ENCODE peak calls at places on chromosomes 12 and 14, in seven cellular contexts. One of them, this sample, is unnamed.

GRCh38 chr12:32106153-32106516 is 512 bp upstream of the BICD1 start:
- DNase-seq in LoVo: no peak
- DNase-seq in fibroblast of lung: no peak
- DNase-seq in HS-5: no peak
- DNase-seq in kidney: no peak
- DNase-seq in activated T-cell treated with anti-CD3 and anti-CD28 coated beads, Interleukin-2, amount 50 U/mL, for 4 hours: peak; percentile 4
- DNase-seq in stimulated activated CD8-positive, alpha-beta memory T cell treated with anti-CD3 and anti-CD28 coated beads, Interleukin-12 subunit alpha, Interleukin-12 subunit beta, amount 100 ng/mL, for 4 hours: no peak
- DNase-seq in this sample: no peak

GRCh38 chr14:22319526-22320352 is 269.3 kb downstream of the DAD1 start:
- DNase-seq in LoVo: peak; percentile 57
- DNase-seq in fibroblast of lung: peak; percentile 53
- DNase-seq in HS-5: no peak
- DNase-seq in kidney: no peak
- DNase-seq in activated T-cell treated with anti-CD3 and anti-CD28 coated beads, Interleukin-2, amount 50 U/mL, for 4 hours: peak; percentile 7
- DNase-seq in stimulated activated CD8-positive, alpha-beta memory T cell treated with anti-CD3 and anti-CD28 coated beads, Interleukin-12 subunit alpha, Interleukin-12 subunit beta, amount 100 ng/mL, for 4 hours: no peak
- DNase-seq in this sample: peak; percentile 39

GRCh38 chr14:37903561-37904191 is 304.0 kb upstream of the SSTR1 start:
- DNase-seq in LoVo: peak; percentile 50
- DNase-seq in fibroblast of lung: peak; percentile 34
- DNase-seq in HS-5: no peak
- DNase-seq in kidney: no peak
- DNase-seq in activated T-cell treated with anti-CD3 and anti-CD28 coated beads, Interleukin-2, amount 50 U/mL, for 4 hours: no peak
- DNase-seq in stimulated activated CD8-positive, alpha-beta memory T cell treated with anti-CD3 and anti-CD28 coated beads, Interleukin-12 subunit alpha, Interleukin-12 subunit beta, amount 100 ng/mL, for 4 hours: no peak
- DNase-seq in this sample: peak; percentile 67

GRCh38 chr12:89883630-89884364 is 175.2 kb upstream of the ATP2B1 start:
- DNase-seq in LoVo: no peak
- DNase-seq in fibroblast of lung: peak; percentile 54
- DNase-seq in HS-5: no peak
- DNase-seq in kidney: no peak
- DNase-seq in activated T-cell treated with anti-CD3 and anti-CD28 coated beads, Interleukin-2, amount 50 U/mL, for 4 hours: no peak
- DNase-seq in stimulated activated CD8-positive, alpha-beta memory T cell treated with anti-CD3 and anti-CD28 coated beads, Interleukin-12 subunit alpha, Interleukin-12 subunit beta, amount 100 ng/mL, for 4 hours: no peak
- DNase-seq in this sample: peak; percentile 84

GRCh38 chr12:118682656-118683055 is 298.7 kb upstream of the SRRM4 start:
- DNase-seq in LoVo: no peak
- DNase-seq in fibroblast of lung: no peak
- DNase-seq in HS-5: no peak
- DNase-seq in kidney: no peak
- DNase-seq in activated T-cell treated with anti-CD3 and anti-CD28 coated beads, Interleukin-2, amount 50 U/mL, for 4 hours: no peak
- DNase-seq in stimulated activated CD8-positive, alpha-beta memory T cell treated with anti-CD3 and anti-CD28 coated beads, Interleukin-12 subunit alpha, Interleukin-12 subunit beta, amount 100 ng/mL, for 4 hours: no peak
- DNase-seq in this sample: no peak

GRCh38 chr12:51458635-51459034 is 34.0 kb downstream of the SLC4A8 start:
- DNase-seq in LoVo: no peak
- DNase-seq in fibroblast of lung: no peak
- DNase-seq in HS-5: no peak
- DNase-seq in kidney: no peak
- DNase-seq in activated T-cell treated with anti-CD3 and anti-CD28 coated beads, Interleukin-2, amount 50 U/mL, for 4 hours: no peak
- DNase-seq in stimulated activated CD8-positive, alpha-beta memory T cell treated with anti-CD3 and anti-CD28 coated beads, Interleukin-12 subunit alpha, Interleukin-12 subunit beta, amount 100 ng/mL, for 4 hours: no peak
- DNase-seq in this sample: no peak

GRCh38 chr12:26471560-26471959 is 276.2 kb downstream of the SSPN start:
- DNase-seq in LoVo: no peak
- DNase-seq in fibroblast of lung: peak; percentile 70
- DNase-seq in HS-5: no peak
- DNase-seq in kidney: no peak
- DNase-seq in activated T-cell treated with anti-CD3 and anti-CD28 coated beads, Interleukin-2, amount 50 U/mL, for 4 hours: no peak
- DNase-seq in stimulated activated CD8-positive, alpha-beta memory T cell treated with anti-CD3 and anti-CD28 coated beads, Interleukin-12 subunit alpha, Interleukin-12 subunit beta, amount 100 ng/mL, for 4 hours: no peak
- DNase-seq in this sample: no peak

GRCh38 chr12:14390449-14390848 is 25.0 kb downstream of the ATF7IP start:
- DNase-seq in LoVo: no peak
- DNase-seq in fibroblast of lung: no peak
- DNase-seq in HS-5: no peak
- DNase-seq in kidney: no peak
- DNase-seq in activated T-cell treated with anti-CD3 and anti-CD28 coated beads, Interleukin-2, amount 50 U/mL, for 4 hours: no peak
- DNase-seq in stimulated activated CD8-positive, alpha-beta memory T cell treated with anti-CD3 and anti-CD28 coated beads, Interleukin-12 subunit alpha, Interleukin-12 subunit beta, amount 100 ng/mL, for 4 hours: no peak
- DNase-seq in this sample: no peak

GRCh38 chr12:4910502-4911315 is 1.0 kb downstream of the KCNA1 start:
- DNase-seq in LoVo: no peak
- DNase-seq in fibroblast of lung: no peak
- DNase-seq in HS-5: no peak
- DNase-seq in kidney: no peak
- DNase-seq in activated T-cell treated with anti-CD3 and anti-CD28 coated beads, Interleukin-2, amount 50 U/mL, for 4 hours: no peak
- DNase-seq in stimulated activated CD8-positive, alpha-beta memory T cell treated with anti-CD3 and anti-CD28 coated beads, Interleukin-12 subunit alpha, Interleukin-12 subunit beta, amount 100 ng/mL, for 4 hours: no peak
- DNase-seq in this sample: peak; percentile 39

GRCh38 chr12:85843606-85844325 is 7.6 kb upstream of the RASSF9 start:
- DNase-seq in LoVo: no peak
- DNase-seq in fibroblast of lung: no peak
- DNase-seq in HS-5: no peak
- DNase-seq in kidney: no peak
- DNase-seq in activated T-cell treated with anti-CD3 and anti-CD28 coated beads, Interleukin-2, amount 50 U/mL, for 4 hours: no peak
- DNase-seq in stimulated activated CD8-positive, alpha-beta memory T cell treated with anti-CD3 and anti-CD28 coated beads, Interleukin-12 subunit alpha, Interleukin-12 subunit beta, amount 100 ng/mL, for 4 hours: no peak
- DNase-seq in this sample: no peak

GRCh38 chr12:12384601-12385321 is 27.9 kb downstream of the BORCS5 start:
- DNase-seq in LoVo: no peak
- DNase-seq in fibroblast of lung: peak; percentile 32
- DNase-seq in HS-5: no peak
- DNase-seq in kidney: no peak
- DNase-seq in activated T-cell treated with anti-CD3 and anti-CD28 coated beads, Interleukin-2, amount 50 U/mL, for 4 hours: no peak
- DNase-seq in stimulated activated CD8-positive, alpha-beta memory T cell treated with anti-CD3 and anti-CD28 coated beads, Interleukin-12 subunit alpha, Interleukin-12 subunit beta, amount 100 ng/mL, for 4 hours: peak; percentile 15
- DNase-seq in this sample: peak; percentile 8

GRCh38 chr12:123942277-123942653 is 30.4 kb downstream of the CCDC92 start:
- DNase-seq in LoVo: no peak
- DNase-seq in fibroblast of lung: peak; percentile 89
- DNase-seq in HS-5: peak; percentile 62
- DNase-seq in kidney: no peak
- DNase-seq in activated T-cell treated with anti-CD3 and anti-CD28 coated beads, Interleukin-2, amount 50 U/mL, for 4 hours: no peak
- DNase-seq in stimulated activated CD8-positive, alpha-beta memory T cell treated with anti-CD3 and anti-CD28 coated beads, Interleukin-12 subunit alpha, Interleukin-12 subunit beta, amount 100 ng/mL, for 4 hours: no peak
- DNase-seq in this sample: no peak

GRCh38 chr14:70027785-70028428 is 148.7 kb downstream of the SMOC1 start:
- DNase-seq in LoVo: peak; percentile 47
- DNase-seq in fibroblast of lung: peak; percentile 10
- DNase-seq in HS-5: peak; percentile 2
- DNase-seq in kidney: peak; percentile 88
- DNase-seq in activated T-cell treated with anti-CD3 and anti-CD28 coated beads, Interleukin-2, amount 50 U/mL, for 4 hours: peak; percentile 44
- DNase-seq in stimulated activated CD8-positive, alpha-beta memory T cell treated with anti-CD3 and anti-CD28 coated beads, Interleukin-12 subunit alpha, Interleukin-12 subunit beta, amount 100 ng/mL, for 4 hours: peak; percentile 11
- DNase-seq in this sample: peak; percentile 37

GRCh38 chr14:59788176-59788575 is 82.4 kb downstream of the RTN1 start:
- DNase-seq in LoVo: no peak
- DNase-seq in fibroblast of lung: no peak
- DNase-seq in HS-5: no peak
- DNase-seq in kidney: no peak
- DNase-seq in activated T-cell treated with anti-CD3 and anti-CD28 coated beads, Interleukin-2, amount 50 U/mL, for 4 hours: no peak
- DNase-seq in stimulated activated CD8-positive, alpha-beta memory T cell treated with anti-CD3 and anti-CD28 coated beads, Interleukin-12 subunit alpha, Interleukin-12 subunit beta, amount 100 ng/mL, for 4 hours: no peak
- DNase-seq in this sample: peak; percentile 6

GRCh38 chr12:57983150-57983857 is 41.9 kb downstream of the ATP23 start:
- DNase-seq in LoVo: peak; percentile 46
- DNase-seq in fibroblast of lung: peak; percentile 46
- DNase-seq in HS-5: peak; percentile 29
- DNase-seq in kidney: no peak
- DNase-seq in activated T-cell treated with anti-CD3 and anti-CD28 coated beads, Interleukin-2, amount 50 U/mL, for 4 hours: no peak
- DNase-seq in stimulated activated CD8-positive, alpha-beta memory T cell treated with anti-CD3 and anti-CD28 coated beads, Interleukin-12 subunit alpha, Interleukin-12 subunit beta, amount 100 ng/mL, for 4 hours: no peak
- DNase-seq in this sample: peak; percentile 18

GRCh38 chr12:38691164-38691563 is 214.2 kb downstream of the CPNE8 start:
- DNase-seq in LoVo: no peak
- DNase-seq in fibroblast of lung: peak; percentile 22
- DNase-seq in HS-5: peak; percentile 11
- DNase-seq in kidney: no peak
- DNase-seq in activated T-cell treated with anti-CD3 and anti-CD28 coated beads, Interleukin-2, amount 50 U/mL, for 4 hours: no peak
- DNase-seq in stimulated activated CD8-positive, alpha-beta memory T cell treated with anti-CD3 and anti-CD28 coated beads, Interleukin-12 subunit alpha, Interleukin-12 subunit beta, amount 100 ng/mL, for 4 hours: no peak
- DNase-seq in this sample: no peak

GRCh38 chr14:69475194-69475818 is 9.2 kb upstream of the PLEKHD1 start:
- DNase-seq in LoVo: no peak
- DNase-seq in fibroblast of lung: peak; percentile 7
- DNase-seq in HS-5: no peak
- DNase-seq in kidney: no peak
- DNase-seq in activated T-cell treated with anti-CD3 and anti-CD28 coated beads, Interleukin-2, amount 50 U/mL, for 4 hours: no peak
- DNase-seq in stimulated activated CD8-positive, alpha-beta memory T cell treated with anti-CD3 and anti-CD28 coated beads, Interleukin-12 subunit alpha, Interleukin-12 subunit beta, amount 100 ng/mL, for 4 hours: no peak
- DNase-seq in this sample: peak; percentile 51

GRCh38 chr14:20781805-20782204 is 737 bp downstream of the RNASE6 start:
- DNase-seq in LoVo: no peak
- DNase-seq in fibroblast of lung: no peak
- DNase-seq in HS-5: no peak
- DNase-seq in kidney: no peak
- DNase-seq in activated T-cell treated with anti-CD3 and anti-CD28 coated beads, Interleukin-2, amount 50 U/mL, for 4 hours: no peak
- DNase-seq in stimulated activated CD8-positive, alpha-beta memory T cell treated with anti-CD3 and anti-CD28 coated beads, Interleukin-12 subunit alpha, Interleukin-12 subunit beta, amount 100 ng/mL, for 4 hours: no peak
- DNase-seq in this sample: no peak

GRCh38 chr12:106044773-106045172 is 94.0 kb downstream of the NUAK1 start:
- DNase-seq in LoVo: no peak
- DNase-seq in fibroblast of lung: peak; percentile 76
- DNase-seq in HS-5: peak; percentile 28
- DNase-seq in kidney: no peak
- DNase-seq in activated T-cell treated with anti-CD3 and anti-CD28 coated beads, Interleukin-2, amount 50 U/mL, for 4 hours: no peak
- DNase-seq in stimulated activated CD8-positive, alpha-beta memory T cell treated with anti-CD3 and anti-CD28 coated beads, Interleukin-12 subunit alpha, Interleukin-12 subunit beta, amount 100 ng/mL, for 4 hours: no peak
- DNase-seq in this sample: no peak

GRCh38 chr14:61154606-61155005 is 126.5 kb downstream of the TMEM30B start:
- DNase-seq in LoVo: no peak
- DNase-seq in fibroblast of lung: peak; percentile 77
- DNase-seq in HS-5: no peak
- DNase-seq in kidney: no peak
- DNase-seq in activated T-cell treated with anti-CD3 and anti-CD28 coated beads, Interleukin-2, amount 50 U/mL, for 4 hours: no peak
- DNase-seq in stimulated activated CD8-positive, alpha-beta memory T cell treated with anti-CD3 and anti-CD28 coated beads, Interleukin-12 subunit alpha, Interleukin-12 subunit beta, amount 100 ng/mL, for 4 hours: no peak
- DNase-seq in this sample: no peak

GRCh38 chr12:123398918-123399617 is 15.1 kb downstream of the KMT5A start:
- DNase-seq in LoVo: no peak
- DNase-seq in fibroblast of lung: no peak
- DNase-seq in HS-5: no peak
- DNase-seq in kidney: no peak
- DNase-seq in activated T-cell treated with anti-CD3 and anti-CD28 coated beads, Interleukin-2, amount 50 U/mL, for 4 hours: no peak
- DNase-seq in stimulated activated CD8-positive, alpha-beta memory T cell treated with anti-CD3 and anti-CD28 coated beads, Interleukin-12 subunit alpha, Interleukin-12 subunit beta, amount 100 ng/mL, for 4 hours: no peak
- DNase-seq in this sample: no peak

GRCh38 chr14:35789651-35790050 is 19.4 kb downstream of the RALGAPA1 start:
- DNase-seq in LoVo: no peak
- DNase-seq in fibroblast of lung: peak; percentile 82
- DNase-seq in HS-5: no peak
- DNase-seq in kidney: no peak
- DNase-seq in activated T-cell treated with anti-CD3 and anti-CD28 coated beads, Interleukin-2, amount 50 U/mL, for 4 hours: no peak
- DNase-seq in stimulated activated CD8-positive, alpha-beta memory T cell treated with anti-CD3 and anti-CD28 coated beads, Interleukin-12 subunit alpha, Interleukin-12 subunit beta, amount 100 ng/mL, for 4 hours: no peak
- DNase-seq in this sample: no peak

GRCh38 chr12:130351331-130351730 is 13.6 kb downstream of the PIWIL1 start:
- DNase-seq in LoVo: peak; percentile 65
- DNase-seq in fibroblast of lung: no peak
- DNase-seq in HS-5: no peak
- DNase-seq in kidney: no peak
- DNase-seq in activated T-cell treated with anti-CD3 and anti-CD28 coated beads, Interleukin-2, amount 50 U/mL, for 4 hours: no peak
- DNase-seq in stimulated activated CD8-positive, alpha-beta memory T cell treated with anti-CD3 and anti-CD28 coated beads, Interleukin-12 subunit alpha, Interleukin-12 subunit beta, amount 100 ng/mL, for 4 hours: no peak
- DNase-seq in this sample: no peak

GRCh38 chr14:72633551-72633950 is 260.4 kb downstream of the DPF3 start:
- DNase-seq in LoVo: no peak
- DNase-seq in fibroblast of lung: no peak
- DNase-seq in HS-5: no peak
- DNase-seq in kidney: no peak
- DNase-seq in activated T-cell treated with anti-CD3 and anti-CD28 coated beads, Interleukin-2, amount 50 U/mL, for 4 hours: no peak
- DNase-seq in stimulated activated CD8-positive, alpha-beta memory T cell treated with anti-CD3 and anti-CD28 coated beads, Interleukin-12 subunit alpha, Interleukin-12 subunit beta, amount 100 ng/mL, for 4 hours: no peak
- DNase-seq in this sample: no peak

GRCh38 chr12:65798903-65799302 is 25.4 kb upstream of the HMGA2 start:
- DNase-seq in LoVo: no peak
- DNase-seq in fibroblast of lung: no peak
- DNase-seq in HS-5: no peak
- DNase-seq in kidney: no peak
- DNase-seq in activated T-cell treated with anti-CD3 and anti-CD28 coated beads, Interleukin-2, amount 50 U/mL, for 4 hours: no peak
- DNase-seq in stimulated activated CD8-positive, alpha-beta memory T cell treated with anti-CD3 and anti-CD28 coated beads, Interleukin-12 subunit alpha, Interleukin-12 subunit beta, amount 100 ng/mL, for 4 hours: no peak
- DNase-seq in this sample: no peak

GRCh38 chr14:105182296-105183020 is 1.3 kb upstream of the NUDT14 start:
- DNase-seq in LoVo: no peak
- DNase-seq in fibroblast of lung: no peak
- DNase-seq in HS-5: no peak
- DNase-seq in kidney: no peak
- DNase-seq in activated T-cell treated with anti-CD3 and anti-CD28 coated beads, Interleukin-2, amount 50 U/mL, for 4 hours: no peak
- DNase-seq in stimulated activated CD8-positive, alpha-beta memory T cell treated with anti-CD3 and anti-CD28 coated beads, Interleukin-12 subunit alpha, Interleukin-12 subunit beta, amount 100 ng/mL, for 4 hours: no peak
- DNase-seq in this sample: no peak

GRCh38 chr12:114935658-114936057 is 251.7 kb upstream of the TBX3 start:
- DNase-seq in LoVo: no peak
- DNase-seq in fibroblast of lung: no peak
- DNase-seq in HS-5: no peak
- DNase-seq in kidney: no peak
- DNase-seq in activated T-cell treated with anti-CD3 and anti-CD28 coated beads, Interleukin-2, amount 50 U/mL, for 4 hours: no peak
- DNase-seq in stimulated activated CD8-positive, alpha-beta memory T cell treated with anti-CD3 and anti-CD28 coated beads, Interleukin-12 subunit alpha, Interleukin-12 subunit beta, amount 100 ng/mL, for 4 hours: no peak
- DNase-seq in this sample: no peak

GRCh38 chr12:77214136-77214535 is 148.8 kb upstream of the E2F7 start:
- DNase-seq in LoVo: no peak
- DNase-seq in fibroblast of lung: peak; percentile 86
- DNase-seq in HS-5: peak; percentile 56
- DNase-seq in kidney: no peak
- DNase-seq in activated T-cell treated with anti-CD3 and anti-CD28 coated beads, Interleukin-2, amount 50 U/mL, for 4 hours: no peak
- DNase-seq in stimulated activated CD8-positive, alpha-beta memory T cell treated with anti-CD3 and anti-CD28 coated beads, Interleukin-12 subunit alpha, Interleukin-12 subunit beta, amount 100 ng/mL, for 4 hours: no peak
- DNase-seq in this sample: no peak

GRCh38 chr14:100071545-100071944 is 6.3 kb downstream of the EVL start:
- DNase-seq in LoVo: no peak
- DNase-seq in fibroblast of lung: no peak
- DNase-seq in HS-5: no peak
- DNase-seq in kidney: no peak
- DNase-seq in activated T-cell treated with anti-CD3 and anti-CD28 coated beads, Interleukin-2, amount 50 U/mL, for 4 hours: no peak
- DNase-seq in stimulated activated CD8-positive, alpha-beta memory T cell treated with anti-CD3 and anti-CD28 coated beads, Interleukin-12 subunit alpha, Interleukin-12 subunit beta, amount 100 ng/mL, for 4 hours: no peak
- DNase-seq in this sample: no peak

GRCh38 chr14:100072783-100073346 is 7.6 kb downstream of the EVL start:
- DNase-seq in LoVo: no peak
- DNase-seq in fibroblast of lung: no peak
- DNase-seq in HS-5: no peak
- DNase-seq in kidney: no peak
- DNase-seq in activated T-cell treated with anti-CD3 and anti-CD28 coated beads, Interleukin-2, amount 50 U/mL, for 4 hours: peak; percentile 56
- DNase-seq in stimulated activated CD8-positive, alpha-beta memory T cell treated with anti-CD3 and anti-CD28 coated beads, Interleukin-12 subunit alpha, Interleukin-12 subunit beta, amount 100 ng/mL, for 4 hours: no peak
- DNase-seq in this sample: no peak

GRCh38 chr12:61023231-61023630 is 1237.0 kb upstream of the USP15 start:
- DNase-seq in LoVo: no peak
- DNase-seq in fibroblast of lung: no peak
- DNase-seq in HS-5: no peak
- DNase-seq in kidney: peak; percentile 64
- DNase-seq in activated T-cell treated with anti-CD3 and anti-CD28 coated beads, Interleukin-2, amount 50 U/mL, for 4 hours: no peak
- DNase-seq in stimulated activated CD8-positive, alpha-beta memory T cell treated with anti-CD3 and anti-CD28 coated beads, Interleukin-12 subunit alpha, Interleukin-12 subunit beta, amount 100 ng/mL, for 4 hours: no peak
- DNase-seq in this sample: no peak

GRCh38 chr14:23411563-23412525 is 3.8 kb upstream of the MYH6 start:
- DNase-seq in LoVo: no peak
- DNase-seq in fibroblast of lung: no peak
- DNase-seq in HS-5: no peak
- DNase-seq in kidney: no peak
- DNase-seq in activated T-cell treated with anti-CD3 and anti-CD28 coated beads, Interleukin-2, amount 50 U/mL, for 4 hours: no peak
- DNase-seq in stimulated activated CD8-positive, alpha-beta memory T cell treated with anti-CD3 and anti-CD28 coated beads, Interleukin-12 subunit alpha, Interleukin-12 subunit beta, amount 100 ng/mL, for 4 hours: no peak
- DNase-seq in this sample: no peak

GRCh38 chr12:75964150-75964549 is 67.4 kb downstream of the PHLDA1 start:
- DNase-seq in LoVo: peak; percentile 59
- DNase-seq in fibroblast of lung: no peak
- DNase-seq in HS-5: no peak
- DNase-seq in kidney: no peak
- DNase-seq in activated T-cell treated with anti-CD3 and anti-CD28 coated beads, Interleukin-2, amount 50 U/mL, for 4 hours: no peak
- DNase-seq in stimulated activated CD8-positive, alpha-beta memory T cell treated with anti-CD3 and anti-CD28 coated beads, Interleukin-12 subunit alpha, Interleukin-12 subunit beta, amount 100 ng/mL, for 4 hours: no peak
- DNase-seq in this sample: no peak

GRCh38 chr12:97650242-97650641 is 187.6 kb downstream of the RMST start:
- DNase-seq in LoVo: no peak
- DNase-seq in fibroblast of lung: peak; percentile 78
- DNase-seq in HS-5: no peak
- DNase-seq in kidney: no peak
- DNase-seq in activated T-cell treated with anti-CD3 and anti-CD28 coated beads, Interleukin-2, amount 50 U/mL, for 4 hours: no peak
- DNase-seq in stimulated activated CD8-positive, alpha-beta memory T cell treated with anti-CD3 and anti-CD28 coated beads, Interleukin-12 subunit alpha, Interleukin-12 subunit beta, amount 100 ng/mL, for 4 hours: no peak
- DNase-seq in this sample: no peak

GRCh38 chr12:2198088-2198501 is 145.3 kb downstream of the CACNA1C start:
- DNase-seq in LoVo: peak; percentile 43
- DNase-seq in fibroblast of lung: peak; percentile 91
- DNase-seq in HS-5: no peak
- DNase-seq in kidney: no peak
- DNase-seq in activated T-cell treated with anti-CD3 and anti-CD28 coated beads, Interleukin-2, amount 50 U/mL, for 4 hours: no peak
- DNase-seq in stimulated activated CD8-positive, alpha-beta memory T cell treated with anti-CD3 and anti-CD28 coated beads, Interleukin-12 subunit alpha, Interleukin-12 subunit beta, amount 100 ng/mL, for 4 hours: no peak
- DNase-seq in this sample: no peak

GRCh38 chr12:64672925-64673409 is 62.7 kb downstream of the RASSF3 start:
- DNase-seq in LoVo: peak; percentile 94
- DNase-seq in fibroblast of lung: peak; percentile 57
- DNase-seq in HS-5: no peak
- DNase-seq in kidney: peak; percentile 85
- DNase-seq in activated T-cell treated with anti-CD3 and anti-CD28 coated beads, Interleukin-2, amount 50 U/mL, for 4 hours: no peak
- DNase-seq in stimulated activated CD8-positive, alpha-beta memory T cell treated with anti-CD3 and anti-CD28 coated beads, Interleukin-12 subunit alpha, Interleukin-12 subunit beta, amount 100 ng/mL, for 4 hours: no peak
- DNase-seq in this sample: peak; percentile 78

This sample was measured in NCI-H1092 treated with DMSO at 0.1 percent for 48 hours.